ENCODE peak calls at places on chromosomes 11 and 22, in six cellular contexts. One of them, this sample, is unnamed.

GRCh38 chr11:71356904-71357303 is 91.3 kb downstream of the DHCR7 start:
- DNase-seq in activated naive CD4-positive, alpha-beta T cell treated with Interleukin-2 at 50 U/mL for 16 hours: no peak
- DNase-seq in stimulated activated CD4-positive, alpha-beta T cell treated with anti-CD3 and anti-CD28 coated beads, Interleukin-1b, Interleukin-23, amount 100 ng/mL, for 1 hour: no peak
- DNase-seq in CD4-positive, alpha-beta memory T cell: no peak
- DNase-seq in GM12864: no peak
- DNase-seq in stimulated activated naive CD4-positive, alpha-beta T cell: no peak
- DNase-seq in this sample: no peak

GRCh38 chr11:2086239-2087040 is 52.7 kb downstream of the IGF2 start:
- DNase-seq in stimulated activated CD4-positive, alpha-beta T cell treated with anti-CD3 and anti-CD28 coated beads, Interleukin-1b, Interleukin-23, amount 100 ng/mL, for 1 hour: no peak
- DNase-seq in CD4-positive, alpha-beta memory T cell: no peak
- DNase-seq in stimulated activated naive CD4-positive, alpha-beta T cell: no peak
- DNase-seq in GM12864: no peak
- DNase-seq in activated naive CD4-positive, alpha-beta T cell treated with Interleukin-2 at 50 U/mL for 16 hours: no peak
- DNase-seq in this sample: no peak

GRCh38 chr11:119684361-119685072 is 44.5 kb downstream of the NECTIN1 start:
- DNase-seq in CD4-positive, alpha-beta memory T cell: no peak
- DNase-seq in GM12864: no peak
- DNase-seq in activated naive CD4-positive, alpha-beta T cell treated with Interleukin-2 at 50 U/mL for 16 hours: no peak
- DNase-seq in stimulated activated CD4-positive, alpha-beta T cell treated with anti-CD3 and anti-CD28 coated beads, Interleukin-1b, Interleukin-23, amount 100 ng/mL, for 1 hour: no peak
- DNase-seq in stimulated activated naive CD4-positive, alpha-beta T cell: no peak
- DNase-seq in this sample: no peak

GRCh38 chr22:36232715-36233401 is 6.5 kb downstream of the APOL2 start:
- DNase-seq in stimulated activated CD4-positive, alpha-beta T cell treated with anti-CD3 and anti-CD28 coated beads, Interleukin-1b, Interleukin-23, amount 100 ng/mL, for 1 hour: no peak
- DNase-seq in CD4-positive, alpha-beta memory T cell: no peak
- DNase-seq in stimulated activated naive CD4-positive, alpha-beta T cell: no peak
- DNase-seq in GM12864: no peak
- DNase-seq in activated naive CD4-positive, alpha-beta T cell treated with Interleukin-2 at 50 U/mL for 16 hours: no peak
- DNase-seq in this sample: no peak

GRCh38 chr11:36265793-36266628 is 23.2 kb downstream of the COMMD9 start:
- DNase-seq in activated naive CD4-positive, alpha-beta T cell treated with Interleukin-2 at 50 U/mL for 16 hours: peak
- DNase-seq in GM12864: peak
- DNase-seq in CD4-positive, alpha-beta memory T cell: peak
- DNase-seq in stimulated activated CD4-positive, alpha-beta T cell treated with anti-CD3 and anti-CD28 coated beads, Interleukin-1b, Interleukin-23, amount 100 ng/mL, for 1 hour: peak
- DNase-seq in stimulated activated naive CD4-positive, alpha-beta T cell: peak
- DNase-seq in this sample: peak

GRCh38 chr22:49426618-49427266 is 400.9 kb downstream of the BRD1 start:
- DNase-seq in GM12864: no peak
- DNase-seq in stimulated activated CD4-positive, alpha-beta T cell treated with anti-CD3 and anti-CD28 coated beads, Interleukin-1b, Interleukin-23, amount 100 ng/mL, for 1 hour: no peak
- DNase-seq in activated naive CD4-positive, alpha-beta T cell treated with Interleukin-2 at 50 U/mL for 16 hours: no peak
- DNase-seq in stimulated activated naive CD4-positive, alpha-beta T cell: no peak
- DNase-seq in CD4-positive, alpha-beta memory T cell: no peak
- DNase-seq in this sample: no peak

GRCh38 chr11:86214710-86215109 is 29.8 kb upstream of the EED start:
- DNase-seq in GM12864: peak
- DNase-seq in stimulated activated CD4-positive, alpha-beta T cell treated with anti-CD3 and anti-CD28 coated beads, Interleukin-1b, Interleukin-23, amount 100 ng/mL, for 1 hour: peak
- DNase-seq in activated naive CD4-positive, alpha-beta T cell treated with Interleukin-2 at 50 U/mL for 16 hours: peak
- DNase-seq in stimulated activated naive CD4-positive, alpha-beta T cell: no peak
- DNase-seq in CD4-positive, alpha-beta memory T cell: no peak
- DNase-seq in this sample: no peak

GRCh38 chr22:48398181-48398905 is 1429.3 kb downstream of the BRD1 start:
- DNase-seq in activated naive CD4-positive, alpha-beta T cell treated with Interleukin-2 at 50 U/mL for 16 hours: no peak
- DNase-seq in CD4-positive, alpha-beta memory T cell: no peak
- DNase-seq in GM12864: no peak
- DNase-seq in stimulated activated CD4-positive, alpha-beta T cell treated with anti-CD3 and anti-CD28 coated beads, Interleukin-1b, Interleukin-23, amount 100 ng/mL, for 1 hour: no peak
- DNase-seq in stimulated activated naive CD4-positive, alpha-beta T cell: no peak
- DNase-seq in this sample: no peak

GRCh38 chr11:131217313-131218297 is 152.8 kb upstream of the NTM start:
- DNase-seq in stimulated activated CD4-positive, alpha-beta T cell treated with anti-CD3 and anti-CD28 coated beads, Interleukin-1b, Interleukin-23, amount 100 ng/mL, for 1 hour: no peak
- DNase-seq in GM12864: no peak
- DNase-seq in CD4-positive, alpha-beta memory T cell: no peak
- DNase-seq in stimulated activated naive CD4-positive, alpha-beta T cell: no peak
- DNase-seq in activated naive CD4-positive, alpha-beta T cell treated with Interleukin-2 at 50 U/mL for 16 hours: no peak
- DNase-seq in this sample: no peak

GRCh38 chr11:133347988-133348387 is 184.3 kb downstream of the OPCML start:
- DNase-seq in stimulated activated CD4-positive, alpha-beta T cell treated with anti-CD3 and anti-CD28 coated beads, Interleukin-1b, Interleukin-23, amount 100 ng/mL, for 1 hour: no peak
- DNase-seq in CD4-positive, alpha-beta memory T cell: no peak
- DNase-seq in stimulated activated naive CD4-positive, alpha-beta T cell: no peak
- DNase-seq in activated naive CD4-positive, alpha-beta T cell treated with Interleukin-2 at 50 U/mL for 16 hours: no peak
- DNase-seq in GM12864: no peak
- DNase-seq in this sample: no peak

GRCh38 chr11:34668583-34669053 is 47.7 kb downstream of the EHF start:
- DNase-seq in CD4-positive, alpha-beta memory T cell: no peak
- DNase-seq in GM12864: no peak
- DNase-seq in stimulated activated CD4-positive, alpha-beta T cell treated with anti-CD3 and anti-CD28 coated beads, Interleukin-1b, Interleukin-23, amount 100 ng/mL, for 1 hour: no peak
- DNase-seq in stimulated activated naive CD4-positive, alpha-beta T cell: no peak
- DNase-seq in activated naive CD4-positive, alpha-beta T cell treated with Interleukin-2 at 50 U/mL for 16 hours: no peak
- DNase-seq in this sample: no peak

GRCh38 chr11:117980280-117980679 is 5.9 kb upstream of the IL10RA start:
- DNase-seq in activated naive CD4-positive, alpha-beta T cell treated with Interleukin-2 at 50 U/mL for 16 hours: no peak
- DNase-seq in GM12864: no peak
- DNase-seq in CD4-positive, alpha-beta memory T cell: no peak
- DNase-seq in stimulated activated CD4-positive, alpha-beta T cell treated with anti-CD3 and anti-CD28 coated beads, Interleukin-1b, Interleukin-23, amount 100 ng/mL, for 1 hour: no peak
- DNase-seq in stimulated activated naive CD4-positive, alpha-beta T cell: no peak
- DNase-seq in this sample: no peak

GRCh38 chr22:31537019-31537535 is 40.7 kb downstream of the SFI1 start:
- DNase-seq in stimulated activated naive CD4-positive, alpha-beta T cell: no peak
- DNase-seq in CD4-positive, alpha-beta memory T cell: no peak
- DNase-seq in stimulated activated CD4-positive, alpha-beta T cell treated with anti-CD3 and anti-CD28 coated beads, Interleukin-1b, Interleukin-23, amount 100 ng/mL, for 1 hour: no peak
- DNase-seq in activated naive CD4-positive, alpha-beta T cell treated with Interleukin-2 at 50 U/mL for 16 hours: peak
- DNase-seq in GM12864: peak
- DNase-seq in this sample: no peak

GRCh38 chr11:61567286-61568061 is 13.4 kb downstream of the SYT7 start:
- DNase-seq in CD4-positive, alpha-beta memory T cell: peak
- DNase-seq in activated naive CD4-positive, alpha-beta T cell treated with Interleukin-2 at 50 U/mL for 16 hours: peak
- DNase-seq in stimulated activated naive CD4-positive, alpha-beta T cell: peak
- DNase-seq in stimulated activated CD4-positive, alpha-beta T cell treated with anti-CD3 and anti-CD28 coated beads, Interleukin-1b, Interleukin-23, amount 100 ng/mL, for 1 hour: peak
- DNase-seq in GM12864: peak
- DNase-seq in this sample: peak

GRCh38 chr11:128759597-128759996 is 65.7 kb downstream of the FLI1 start:
- DNase-seq in stimulated activated CD4-positive, alpha-beta T cell treated with anti-CD3 and anti-CD28 coated beads, Interleukin-1b, Interleukin-23, amount 100 ng/mL, for 1 hour: no peak
- DNase-seq in stimulated activated naive CD4-positive, alpha-beta T cell: no peak
- DNase-seq in activated naive CD4-positive, alpha-beta T cell treated with Interleukin-2 at 50 U/mL for 16 hours: no peak
- DNase-seq in GM12864: no peak
- DNase-seq in CD4-positive, alpha-beta memory T cell: no peak
- DNase-seq in this sample: no peak

GRCh38 chr22:37501176-37501609 is 15.0 kb upstream of the MFNG start:
- DNase-seq in CD4-positive, alpha-beta memory T cell: no peak
- DNase-seq in GM12864: no peak
- DNase-seq in activated naive CD4-positive, alpha-beta T cell treated with Interleukin-2 at 50 U/mL for 16 hours: no peak
- DNase-seq in stimulated activated CD4-positive, alpha-beta T cell treated with anti-CD3 and anti-CD28 coated beads, Interleukin-1b, Interleukin-23, amount 100 ng/mL, for 1 hour: no peak
- DNase-seq in stimulated activated naive CD4-positive, alpha-beta T cell: no peak
- DNase-seq in this sample: no peak

GRCh38 chr11:124872280-124872679 is 7.0 kb downstream of the ROBO3 start:
- DNase-seq in GM12864: no peak
- DNase-seq in CD4-positive, alpha-beta memory T cell: no peak
- DNase-seq in stimulated activated CD4-positive, alpha-beta T cell treated with anti-CD3 and anti-CD28 coated beads, Interleukin-1b, Interleukin-23, amount 100 ng/mL, for 1 hour: no peak
- DNase-seq in stimulated activated naive CD4-positive, alpha-beta T cell: no peak
- DNase-seq in activated naive CD4-positive, alpha-beta T cell treated with Interleukin-2 at 50 U/mL for 16 hours: no peak
- DNase-seq in this sample: no peak

GRCh38 chr11:134756811-134757540 is 344.9 kb upstream of the B3GAT1 start:
- DNase-seq in activated naive CD4-positive, alpha-beta T cell treated with Interleukin-2 at 50 U/mL for 16 hours: no peak
- DNase-seq in CD4-positive, alpha-beta memory T cell: no peak
- DNase-seq in stimulated activated naive CD4-positive, alpha-beta T cell: no peak
- DNase-seq in stimulated activated CD4-positive, alpha-beta T cell treated with anti-CD3 and anti-CD28 coated beads, Interleukin-1b, Interleukin-23, amount 100 ng/mL, for 1 hour: no peak
- DNase-seq in GM12864: no peak
- DNase-seq in this sample: no peak

GRCh38 chr22:25572708-25573161 is 8.3 kb downstream of the GRK3 start:
- DNase-seq in stimulated activated CD4-positive, alpha-beta T cell treated with anti-CD3 and anti-CD28 coated beads, Interleukin-1b, Interleukin-23, amount 100 ng/mL, for 1 hour: no peak
- DNase-seq in GM12864: no peak
- DNase-seq in activated naive CD4-positive, alpha-beta T cell treated with Interleukin-2 at 50 U/mL for 16 hours: no peak
- DNase-seq in stimulated activated naive CD4-positive, alpha-beta T cell: no peak
- DNase-seq in CD4-positive, alpha-beta memory T cell: no peak
- DNase-seq in this sample: no peak

GRCh38 chr11:59761985-59762384 is 6.8 kb downstream of the STX3 start:
- DNase-seq in GM12864: no peak
- DNase-seq in stimulated activated CD4-positive, alpha-beta T cell treated with anti-CD3 and anti-CD28 coated beads, Interleukin-1b, Interleukin-23, amount 100 ng/mL, for 1 hour: no peak
- DNase-seq in CD4-positive, alpha-beta memory T cell: no peak
- DNase-seq in stimulated activated naive CD4-positive, alpha-beta T cell: no peak
- DNase-seq in activated naive CD4-positive, alpha-beta T cell treated with Interleukin-2 at 50 U/mL for 16 hours: no peak
- DNase-seq in this sample: no peak

GRCh38 chr11:59212744-59213573 is at the start of gene MPEG1:
- DNase-seq in GM12864: no peak
- DNase-seq in stimulated activated naive CD4-positive, alpha-beta T cell: no peak
- DNase-seq in activated naive CD4-positive, alpha-beta T cell treated with Interleukin-2 at 50 U/mL for 16 hours: no peak
- DNase-seq in CD4-positive, alpha-beta memory T cell: no peak
- DNase-seq in stimulated activated CD4-positive, alpha-beta T cell treated with anti-CD3 and anti-CD28 coated beads, Interleukin-1b, Interleukin-23, amount 100 ng/mL, for 1 hour: no peak
- DNase-seq in this sample: no peak

GRCh38 chr11:79244175-79244804 is 196.5 kb downstream of the TENM4 start:
- DNase-seq in CD4-positive, alpha-beta memory T cell: no peak
- DNase-seq in activated naive CD4-positive, alpha-beta T cell treated with Interleukin-2 at 50 U/mL for 16 hours: no peak
- DNase-seq in stimulated activated naive CD4-positive, alpha-beta T cell: no peak
- DNase-seq in GM12864: no peak
- DNase-seq in stimulated activated CD4-positive, alpha-beta T cell treated with anti-CD3 and anti-CD28 coated beads, Interleukin-1b, Interleukin-23, amount 100 ng/mL, for 1 hour: no peak
- DNase-seq in this sample: no peak

GRCh38 chr22:27801616-27802388 is at the start of gene MN1:
- DNase-seq in activated naive CD4-positive, alpha-beta T cell treated with Interleukin-2 at 50 U/mL for 16 hours: peak
- DNase-seq in stimulated activated CD4-positive, alpha-beta T cell treated with anti-CD3 and anti-CD28 coated beads, Interleukin-1b, Interleukin-23, amount 100 ng/mL, for 1 hour: peak
- DNase-seq in GM12864: no peak
- DNase-seq in stimulated activated naive CD4-positive, alpha-beta T cell: peak
- DNase-seq in CD4-positive, alpha-beta memory T cell: peak
- DNase-seq in this sample: peak

GRCh38 chr11:125995313-125995712 is 49.5 kb downstream of the VSIG10L2 start:
- DNase-seq in activated naive CD4-positive, alpha-beta T cell treated with Interleukin-2 at 50 U/mL for 16 hours: peak
- DNase-seq in stimulated activated naive CD4-positive, alpha-beta T cell: no peak
- DNase-seq in CD4-positive, alpha-beta memory T cell: no peak
- DNase-seq in stimulated activated CD4-positive, alpha-beta T cell treated with anti-CD3 and anti-CD28 coated beads, Interleukin-1b, Interleukin-23, amount 100 ng/mL, for 1 hour: peak
- DNase-seq in GM12864: peak
- DNase-seq in this sample: no peak

GRCh38 chr11:94675788-94676187 is 92.4 kb upstream of the AMOTL1 start:
- DNase-seq in CD4-positive, alpha-beta memory T cell: no peak
- DNase-seq in stimulated activated CD4-positive, alpha-beta T cell treated with anti-CD3 and anti-CD28 coated beads, Interleukin-1b, Interleukin-23, amount 100 ng/mL, for 1 hour: no peak
- DNase-seq in GM12864: no peak
- DNase-seq in stimulated activated naive CD4-positive, alpha-beta T cell: no peak
- DNase-seq in activated naive CD4-positive, alpha-beta T cell treated with Interleukin-2 at 50 U/mL for 16 hours: no peak
- DNase-seq in this sample: no peak

GRCh38 chr11:10041803-10042202 is 252.2 kb downstream of the SBF2 start:
- DNase-seq in GM12864: no peak
- DNase-seq in activated naive CD4-positive, alpha-beta T cell treated with Interleukin-2 at 50 U/mL for 16 hours: no peak
- DNase-seq in stimulated activated naive CD4-positive, alpha-beta T cell: no peak
- DNase-seq in stimulated activated CD4-positive, alpha-beta T cell treated with anti-CD3 and anti-CD28 coated beads, Interleukin-1b, Interleukin-23, amount 100 ng/mL, for 1 hour: no peak
- DNase-seq in CD4-positive, alpha-beta memory T cell: no peak
- DNase-seq in this sample: no peak

This sample was measured in Jurkat, Clone E6-1.